ENCODE peak calls at places on chromosomes 6 and 20, in seven cellular contexts. Y is body of pancreas, M is AG04450, W is fibroblast of mammary gland, Z is coronary artery, G is hepatocyte, U is fibroblast of lung. N is an unnamed sample.

GRCh38 chr6:133179483-133179882 is 61.7 kb upstream of the EYA4 start:
- DNase-seq in U (no peak), G (no peak), M (no peak), Z (no peak), Y (no peak), W (no peak), N (no peak)

GRCh38 chr6:151029976-151030375 is 164.5 kb downstream of the MTHFD1L start:
- DNase-seq in M (no peak), U (no peak), Y (no peak), Z (no peak), G (no peak), W (no peak), N (no peak)

GRCh38 chr6:109580519-109580918 is 97.5 kb upstream of the ZBTB24 start:
- DNase-seq in U (peak; percentile 2), W (peak; percentile 17), M (no peak), Z (no peak), G (no peak), Y (no peak), N (peak; percentile 4)

GRCh38 chr20:5364997-5365597 is 48.3 kb upstream of the PROKR2 start:
- DNase-seq in U (no peak), Y (no peak), M (no peak), Z (no peak), W (peak; percentile 6), G (no peak), N (no peak)

GRCh38 chr6:159988983-159989454 is 20.1 kb downstream of the IGF2R start:
- DNase-seq in G (no peak), M (no peak), Y (no peak), W (peak; percentile 81), Z (no peak), U (no peak), N (peak; percentile 55)

GRCh38 chr20:44700306-44700705 is 14.9 kb upstream of the CCN5 start:
- DNase-seq in Z (no peak), Y (no peak), U (no peak), G (no peak), M (no peak), W (no peak), N (no peak)

GRCh38 chr20:5189917-5190316 is 63.1 kb downstream of the CDS2 start:
- DNase-seq in G (no peak), W (no peak), Y (no peak), Z (no peak), M (no peak), U (no peak), N (no peak)

GRCh38 chr6:152356659-152357058 is 280.5 kb downstream of the SYNE1 start:
- DNase-seq in M (no peak), G (peak; percentile 32), Y (no peak), W (peak; percentile 57), Z (no peak), U (peak; percentile 56), N (peak; percentile 62)

GRCh38 chr6:21914121-21914973 is 320.8 kb downstream of the SOX4 start:
- DNase-seq in W (peak; percentile 46), Y (peak; percentile 78), G (peak; percentile 51), M (no peak), Z (no peak), U (peak; percentile 18), N (peak; percentile 76)

GRCh38 chr20:58547527-58548475 is 32.6 kb upstream of the APCDD1L start:
- DNase-seq in M (no peak), G (no peak), U (no peak), Z (no peak), Y (no peak), W (no peak), N (peak; percentile 46)

GRCh38 chr6:28838634-28839442 is 84.9 kb downstream of the TRIM27 start:
- DNase-seq in W (peak; percentile 85), Z (peak; percentile 82), M (peak; percentile 38), Y (peak; percentile 73), G (peak; percentile 92), U (peak; percentile 68), N (peak; percentile 75)

GRCh38 chr6:54737247-54737646 is 109.3 kb upstream of the FAM83B start:
- DNase-seq in U (no peak), W (peak; percentile 2), Y (no peak), G (no peak), M (no peak), Z (no peak), N (no peak)

GRCh38 chr6:128208078-128208477 is 307.2 kb upstream of the THEMIS start:
- DNase-seq in Y (no peak), G (no peak), U (no peak), Z (no peak), M (no peak), W (peak; percentile 12), N (peak; percentile 56)

GRCh38 chr6:117818449-117818848 is 88.6 kb upstream of the SLC35F1 start:
- DNase-seq in G (no peak), U (no peak), W (no peak), Z (no peak), Y (no peak), M (no peak), N (no peak)

GRCh38 chr20:32681175-32682084 is 7.7 kb upstream of the C20orf203 start:
- DNase-seq in W (no peak), Z (no peak), M (no peak), U (no peak), G (peak; percentile 81), Y (no peak), N (no peak)

GRCh38 chr6:138227316-138227781 is 9.1 kb upstream of the PBOV1 start:
- DNase-seq in Y (peak; percentile 48), Z (no peak), G (peak; percentile 47), W (no peak), M (no peak), U (no peak), N (no peak)

GRCh38 chr20:48702388-48703041 is 125.3 kb downstream of the PREX1 start:
- DNase-seq in W (no peak), Y (no peak), M (no peak), Z (no peak), U (no peak), G (no peak), N (no peak)

GRCh38 chr6:26087284-26088115 is at the start of gene HFE:
- DNase-seq in M (no peak), Y (peak; percentile 41), G (peak; percentile 64), W (peak; percentile 65), Z (no peak), U (peak; percentile 67), N (peak; percentile 70)
- TF ChIP-seq CTCF in M (peak; percentile 24), Y (peak; percentile 25), G (no peak), W (no peak), Z (no peak), U (peak; percentile 2), N (peak; percentile 32)

GRCh38 chr20:63854069-63854765 is 7.1 kb upstream of the ABHD16B start:
- DNase-seq in W (no peak), G (no peak), U (no peak), Y (no peak), Z (no peak), M (no peak), N (no peak)

GRCh38 chr20:63857751-63858392 is 3.4 kb upstream of the ABHD16B start:
- DNase-seq in Y (no peak), G (no peak), M (no peak), Z (no peak), U (peak; percentile 22), W (peak; percentile 50), N (no peak)

GRCh38 chr20:63854766-63855362 is 6.4 kb upstream of the ABHD16B start:
- DNase-seq in M (no peak), G (no peak), U (no peak), Z (no peak), W (no peak), Y (no peak), N (no peak)

GRCh38 chr20:63856111-63856511 is 5.2 kb upstream of the ABHD16B start:
- DNase-seq in U (no peak), M (no peak), Y (no peak), Z (no peak), G (no peak), W (no peak), N (no peak)

GRCh38 chr20:63855363-63856110 is 5.8 kb upstream of the ABHD16B start:
- DNase-seq in G (no peak), M (no peak), Z (no peak), W (no peak), Y (no peak), U (no peak), N (no peak)
- H3K4me3 ChIP-seq in G (no peak overlapping the region), M (no peak overlapping the region), Z (peak overlapping the region; percentile 59), W (no peak overlapping the region), Y (no peak overlapping the region), U (peak overlapping the region; percentile 40), N (peak overlapping the region; percentile 13)

DNA sequence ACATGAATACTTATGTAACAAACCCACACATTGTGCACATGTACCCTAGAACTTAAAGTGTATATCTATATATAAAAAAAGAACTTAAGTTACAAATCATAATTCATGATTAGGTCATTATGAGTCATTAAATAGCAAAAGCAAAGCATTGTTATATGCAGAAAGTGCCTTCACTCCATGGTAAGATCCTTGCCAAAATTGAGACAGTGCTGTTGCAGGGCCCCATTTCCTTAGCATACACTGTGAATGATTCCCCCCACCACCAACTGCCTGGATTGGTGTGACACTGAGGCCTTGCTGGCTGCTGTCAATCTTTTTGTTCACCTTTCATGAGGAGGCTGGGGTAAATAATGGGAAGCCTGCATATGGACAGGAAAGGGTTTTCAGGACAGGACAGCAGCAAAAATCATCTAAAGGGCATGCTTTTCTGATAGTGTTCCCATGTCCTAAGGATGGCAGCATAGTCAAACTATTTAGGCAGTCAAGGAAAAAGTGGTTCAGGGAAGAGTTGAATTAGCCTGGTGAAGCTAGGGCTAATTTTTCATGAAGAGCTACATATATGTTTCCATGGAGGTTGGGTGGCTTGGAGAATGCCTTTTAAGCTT is 188.2 kb upstream of the ASCC3 start:
- DNase-seq in Y (no peak), W (peak; percentile 15), M (no peak), G (no peak), U (no peak), Z (no peak), N (peak; percentile 43)
- TF ChIP-seq CTCF in Y (no peak), W (no peak), M (no peak), G (no peak), U (no peak), Z (no peak), N (peak; percentile 18)

DNA sequence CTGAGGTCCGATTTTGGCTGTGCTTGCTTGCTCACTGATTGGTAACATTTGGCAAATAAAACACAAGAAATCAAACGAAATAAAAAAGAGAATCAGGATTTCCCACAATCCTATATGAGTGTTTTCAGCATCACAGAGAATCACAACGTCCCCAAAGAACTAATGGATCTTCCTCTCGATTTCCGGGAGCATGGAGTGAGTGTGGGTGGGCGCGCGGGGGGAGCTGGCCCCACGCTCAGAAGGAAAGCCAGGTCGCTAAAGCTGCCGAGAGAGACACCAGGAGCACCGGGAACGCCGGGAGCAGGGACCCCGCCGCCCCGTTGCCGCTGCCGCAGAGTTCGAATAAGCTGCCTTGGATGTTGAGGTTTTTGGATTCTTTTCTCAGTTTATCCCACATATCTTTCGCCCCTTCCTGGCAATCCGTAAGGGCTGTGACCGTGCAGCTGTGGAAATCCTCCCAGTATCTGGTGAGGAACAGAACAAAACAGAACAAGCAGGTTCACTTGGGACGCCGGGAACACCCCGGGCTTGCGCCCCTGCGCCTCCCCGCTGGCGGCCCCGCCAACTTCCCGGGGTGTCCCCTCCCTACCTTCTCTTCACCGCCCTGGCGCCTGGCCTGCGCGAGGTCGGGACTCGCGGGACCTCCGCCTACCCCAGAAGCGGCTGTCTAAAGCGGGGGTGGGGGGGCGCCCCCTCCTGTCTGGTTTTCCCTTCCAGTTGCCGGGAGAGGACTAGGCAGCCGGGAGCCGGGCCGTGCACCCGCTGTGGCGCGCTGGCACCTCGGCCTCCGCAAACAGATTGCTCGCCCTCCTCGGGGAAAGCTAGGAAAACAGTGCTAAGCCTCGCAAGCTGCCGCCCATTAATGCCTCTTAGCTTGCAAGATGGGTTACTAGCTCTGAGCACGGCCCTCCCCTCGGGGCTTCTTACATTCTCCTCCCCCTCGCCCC is 7.7 kb downstream of the NRN1 start:
- DNase-seq in M (no peak), W (peak; percentile 58), U (no peak), Y (no peak), Z (no peak), G (no peak), N (no peak)
- H3K4me3 ChIP-seq in M (no peak overlapping the region), W (peak overlapping the region; percentile 45), U (peak overlapping the region; percentile 47), Y (no peak overlapping the region), Z (peak overlapping the region; percentile 40), G (no peak overlapping the region), N (no peak overlapping the region)